ENCODE peak calls at places on chromosomes 6 and 20, in ten cellular contexts. I is A673, N is uterus, F is thoracic aorta, Y is PC-3, U is lung, J is transverse colon, W is heart left ventricle, O is Peyer's patch, M is heart right ventricle. P is an unnamed sample.

GRCh38 chr6:106572436-106572835 is 56.9 kb downstream of the RTN4IP1 start:
- DNase-seq in Y (no peak), W (no peak), M (no peak), O (no peak), F (no peak), I (no peak), U (no peak), J (no peak), N (no peak), P (no peak)

GRCh38 chr6:127938701-127939100 is 37.8 kb upstream of the THEMIS start:
- DNase-seq in U (no peak), W (no peak), O (no peak), M (no peak), I (peak; percentile 45), F (no peak), N (no peak), Y (peak; percentile 71), J (no peak), P (no peak)

GRCh38 chr6:7112741-7113313 is 5.1 kb downstream of the RREB1 start:
- DNase-seq in F (no peak), M (peak; percentile 30), U (no peak), Y (peak; percentile 88), I (no peak), W (peak; percentile 56), N (no peak), O (peak; percentile 67), J (peak; percentile 44), P (peak; percentile 59)

GRCh38 chr6:27605401-27606342 is 132.8 kb upstream of the ZNF184 start:
- DNase-seq in F (no peak), Y (peak; percentile 64), O (no peak), N (no peak), J (no peak), W (no peak), I (peak; percentile 85), U (no peak), M (no peak), P (no peak)

GRCh38 chr6:46757206-46757564 is 10.5 kb downstream of the ANKRD66 start:
- DNase-seq in Y (no peak), W (no peak), O (no peak), I (no peak), M (no peak), F (no peak), N (no peak), J (no peak), U (no peak), P (no peak)

GRCh38 chr6:143110572-143110971 is 49.9 kb downstream of the AIG1 start:
- DNase-seq in J (no peak), U (no peak), N (no peak), M (no peak), F (no peak), Y (no peak), O (no peak), I (no peak), W (no peak), P (no peak)

GRCh38 chr6:125444234-125444949 is 142.6 kb upstream of the HDDC2 start:
- DNase-seq in U (no peak), N (peak; percentile 36), Y (no peak), J (peak; percentile 10), I (no peak), O (no peak), M (peak; percentile 67), F (no peak), W (peak; percentile 83), P (peak; percentile 50)

GRCh38 chr20:11497543-11497942 is 420.1 kb upstream of the BTBD3 start:
- DNase-seq in O (no peak), M (no peak), N (no peak), I (peak; percentile 18), F (no peak), W (no peak), J (no peak), U (no peak), Y (no peak), P (no peak)

GRCh38 chr6:116648161-116648560 is 20.4 kb downstream of the ZUP1 start:
- DNase-seq in J (no peak), I (no peak), O (no peak), M (no peak), Y (no peak), U (no peak), F (no peak), N (no peak), W (no peak), P (no peak)

GRCh38 chr6:128822271-128822670 is 60.7 kb upstream of the LAMA2 start:
- DNase-seq in W (peak; percentile 52), I (no peak), O (no peak), M (peak; percentile 29), U (no peak), J (no peak), F (no peak), N (no peak), Y (no peak), P (no peak)

GRCh38 chr6:56802570-56802969 is 152.3 kb upstream of the BEND6 start:
- DNase-seq in N (no peak), W (no peak), F (no peak), O (no peak), U (no peak), I (peak; percentile 71), Y (peak; percentile 68), J (no peak), M (no peak), P (no peak)

GRCh38 chr6:137856138-137856898 is 10.7 kb upstream of the TNFAIP3 start:
- DNase-seq in J (no peak), I (no peak), U (no peak), F (no peak), Y (no peak), W (no peak), O (no peak), N (no peak), M (no peak), P (no peak)

GRCh38 chr6:158497620-158498019 is 62.3 kb upstream of the TMEM181 start:
- DNase-seq in F (no peak), N (no peak), I (no peak), Y (no peak), M (no peak), O (no peak), W (no peak), J (no peak), U (no peak), P (no peak)

GRCh38 chr6:112243861-112244415 is 10.4 kb downstream of the LAMA4 start:
- DNase-seq in Y (peak; percentile 41), W (no peak), N (no peak), M (no peak), I (no peak), U (no peak), F (no peak), O (no peak), J (no peak), P (no peak)

GRCh38 chr6:156021746-156022396 is 566.2 kb upstream of the NOX3 start:
- DNase-seq in N (no peak), O (no peak), U (no peak), W (no peak), I (no peak), J (no peak), M (no peak), F (no peak), Y (peak; percentile 59), P (no peak)

GRCh38 chr6:168124161-168124560 is 45.1 kb upstream of the FRMD1 start:
- DNase-seq in M (no peak), N (no peak), J (no peak), I (no peak), U (no peak), O (no peak), W (no peak), F (no peak), Y (no peak), P (no peak)

GRCh38 chr6:152085533-152085932 is 278.1 kb downstream of the ESR1 start:
- DNase-seq in U (no peak), Y (peak; percentile 83), I (no peak), J (no peak), W (no peak), M (no peak), O (no peak), N (no peak), F (no peak), P (no peak)

DNA sequence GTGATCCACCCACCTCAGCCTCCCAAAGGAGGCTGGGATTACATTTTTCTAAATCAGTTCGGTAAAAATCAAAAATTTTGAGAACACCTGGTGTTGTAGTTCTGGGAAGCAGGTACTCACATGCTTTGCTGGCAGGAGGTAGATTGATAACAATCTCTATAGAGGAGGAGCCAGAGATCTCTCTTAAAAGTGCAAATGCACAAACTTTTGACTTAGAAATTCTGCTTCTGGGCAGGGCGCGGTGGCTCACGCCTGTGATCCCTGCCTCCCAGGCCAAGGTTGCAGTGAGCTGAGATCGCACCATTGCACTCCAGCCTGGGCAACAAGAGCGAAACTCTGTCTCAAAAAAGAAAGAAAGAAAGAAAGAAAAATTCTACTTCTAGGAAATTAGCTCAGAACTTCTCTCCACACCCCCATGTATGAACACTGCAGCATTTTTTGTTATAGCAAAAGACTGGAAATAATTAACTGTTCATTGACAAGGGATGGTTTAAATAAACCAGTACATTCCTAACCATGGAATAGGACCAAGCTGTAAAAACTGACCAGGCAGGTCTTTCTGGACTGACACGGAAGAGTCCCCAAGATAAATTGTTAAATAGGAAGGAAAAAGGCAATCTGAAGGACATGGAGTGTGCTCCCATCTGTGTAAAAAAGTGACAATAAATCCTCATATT is 14.4 kb upstream of the TRIB3 start:
- DNase-seq in Y (peak; percentile 86), M (no peak), F (no peak), W (no peak), J (no peak), I (no peak), O (no peak), U (no peak), N (no peak), P (no peak)
- H3K4me1 ChIP-seq in Y (peaks cover 79% of the 10 kb centered on the region), M (peaks cover 10% of the 10 kb centered on the region), F (peaks cover 6% of the 10 kb centered on the region), W (no peaks in the 10 kb centered on the region), J (peaks cover 18% of the 10 kb centered on the region), I (peaks cover 26% of the 10 kb centered on the region), O (no peaks in the 10 kb centered on the region), U (peaks cover 31% of the 10 kb centered on the region), N (no peaks in the 10 kb centered on the region), P (peaks cover 40% of the 10 kb centered on the region)

DNA sequence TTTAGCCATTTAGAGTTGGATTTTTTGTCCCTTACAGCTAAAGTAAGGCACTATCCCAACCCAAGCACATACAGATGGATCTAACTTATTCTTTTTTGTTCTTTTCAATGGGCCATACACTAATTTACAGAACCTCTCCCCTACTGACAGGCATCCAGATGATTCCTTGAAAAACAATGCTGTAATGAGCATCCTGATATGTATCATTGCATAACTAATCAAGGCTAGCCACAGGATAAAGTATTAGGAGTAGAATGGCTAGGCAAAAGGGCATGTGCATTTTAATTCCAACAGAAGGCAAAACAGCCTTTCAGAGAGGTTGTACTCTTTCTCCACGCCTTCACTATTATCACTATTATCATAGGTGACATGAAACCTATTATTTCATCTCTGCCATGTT is 54.1 kb downstream of the ELOVL5 start:
- DNase-seq in F (no peak), O (no peak), Y (no peak), N (no peak), M (no peak), U (no peak), W (no peak), J (no peak), I (no peak), P (no peak)
- H3K4me1 ChIP-seq in F (no peaks in the 10 kb centered on the region), O (no peaks in the 10 kb centered on the region), Y (peaks cover 7% of the 10 kb centered on the region), N (no peaks in the 10 kb centered on the region), M (peaks cover 57% of the 10 kb centered on the region), U (peaks cover 6% of the 10 kb centered on the region), W (no peaks in the 10 kb centered on the region), J (peaks cover 5% of the 10 kb centered on the region), I (peaks cover 4% of the 10 kb centered on the region), P (peaks cover 45% of the 10 kb centered on the region)

GRCh38 chr20:35315199-35316020 is 23.2 kb upstream of the FAM83C start:
- DNase-seq in Y (no peak), F (no peak), W (no peak), O (no peak), U (no peak), N (no peak), I (no peak), J (no peak), M (no peak), P (no peak)
- H3K4me1 ChIP-seq in Y (peaks cover 82% of the 10 kb centered on the region), F (peaks cover 6% of the 10 kb centered on the region), W (no peaks in the 10 kb centered on the region), O (no peaks in the 10 kb centered on the region), U (peaks cover 8% of the 10 kb centered on the region), N (peaks cover 3% of the 10 kb centered on the region), I (peaks cover 18% of the 10 kb centered on the region), J (peaks cover 41% of the 10 kb centered on the region), M (peaks cover 10% of the 10 kb centered on the region), P (no peaks in the 10 kb centered on the region)

GRCh38 chr6:25387921-25388320 is 108.7 kb downstream of the CARMIL1 start:
- DNase-seq in F (no peak), W (no peak), Y (no peak), N (no peak), I (no peak), U (no peak), M (no peak), O (no peak), J (no peak), P (no peak)
- H3K4me1 ChIP-seq in F (peaks cover 33% of the 10 kb centered on the region), W (no peaks in the 10 kb centered on the region), Y (no peaks in the 10 kb centered on the region), N (no peaks in the 10 kb centered on the region), I (no peaks in the 10 kb centered on the region), U (peaks cover 2% of the 10 kb centered on the region), M (peaks cover 20% of the 10 kb centered on the region), O (no peaks in the 10 kb centered on the region), J (no peaks in the 10 kb centered on the region), P (no peaks in the 10 kb centered on the region)